ENCODE peak calls at places on chromosomes 11 and 22, in eight cellular contexts. T is RWPE2; P is brain microvascular endothelial cell; W is NCI-H1105; H is mucosa of descending colon; A is activated gamma-delta T cell treated with anti-CD3 and anti-CD28 coated beads, Interleukin-2, amount 50 U/mL, for 16 hours; N is fibroblast of the conjunctiva; R is retinal pigment epithelial cell. L is an unnamed sample.

GRCh38 chr11:87743002-87743401 is 432.2 kb downstream of the RAB38 start:
- DNase-seq in T (no peak), P (no peak), W (no peak), H (no peak), A (no peak), N (no peak), R (no peak), L (no peak)

GRCh38 chr11:76077575-76078150 is 128.6 kb downstream of the WNT11 start:
- DNase-seq in T (no peak), P (peak), W (no peak), H (no peak), A (no peak), N (no peak), R (no peak), L (no peak)

GRCh38 chr22:50665738-50666137 is 6.9 kb upstream of the SHANK3 start:
- DNase-seq in T (no peak), P (no peak), W (no peak), H (no peak), A (no peak), N (no peak), R (no peak), L (peak)

GRCh38 chr11:65440831-65441499 is 18.4 kb downstream of the NEAT1 start:
- DNase-seq in T (no peak), P (peak), W (no peak), H (no peak), A (no peak), N (no peak), R (no peak), L (peak)

GRCh38 chr11:107810875-107811274 is 47.7 kb downstream of the SLC35F2 start:
- DNase-seq in T (no peak), P (no peak), W (no peak), H (no peak), A (no peak), N (no peak), R (no peak), L (no peak)

GRCh38 chr11:47152953-47153950 is 23.4 kb downstream of the ARFGAP2 start:
- DNase-seq in T (no peak), P (peak), W (peak), H (peak), A (peak), N (peak), R (no peak), L (peak)

GRCh38 chr11:19562156-19562555 is 150.5 kb upstream of the NAV2 start:
- DNase-seq in T (no peak), P (no peak), W (no peak), H (no peak), A (no peak), N (no peak), R (no peak), L (no peak)

GRCh38 chr11:9158898-9159391 is 67.5 kb upstream of the SCUBE2 start:
- DNase-seq in T (no peak), P (peak), W (no peak), H (no peak), A (no peak), N (no peak), R (no peak), L (no peak)

GRCh38 chr11:70105755-70106571 is 27.8 kb downstream of the ANO1 start:
- DNase-seq in T (peak), P (no peak), W (no peak), H (no peak), A (no peak), N (no peak), R (no peak), L (no peak)

GRCh38 chr22:40421941-40422340 is 51.5 kb downstream of the SGSM3 start:
- DNase-seq in T (no peak), P (no peak), W (no peak), H (no peak), A (no peak), N (no peak), R (no peak), L (no peak)

GRCh38 chr11:107538239-107538638 is 27.3 kb downstream of the ALKBH8 start:
- DNase-seq in T (no peak), P (no peak), W (no peak), H (no peak), A (no peak), N (no peak), R (no peak), L (no peak)

GRCh38 chr11:10619281-10619680 is 50.8 kb upstream of the LYVE1 start:
- DNase-seq in T (no peak), P (no peak), W (no peak), H (no peak), A (no peak), N (no peak), R (no peak), L (no peak)

GRCh38 chr22:38062782-38063181 is 5.6 kb downstream of the PICK1 start:
- DNase-seq in T (no peak), P (no peak), W (no peak), H (no peak), A (no peak), N (no peak), R (no peak), L (no peak)

GRCh38 chr11:69371731-69372588 is 78.0 kb downstream of the MYEOV start:
- DNase-seq in T (peak), P (no peak), W (no peak), H (peak), A (no peak), N (no peak), R (no peak), L (no peak)

GRCh38 chr22:50059185-50059880 is 1.2 kb upstream of the TTLL8 start:
- DNase-seq in T (peak), P (peak), W (no peak), H (peak), A (no peak), N (no peak), R (no peak), L (no peak)

GRCh38 chr11:124421043-124421442 is 3.6 kb downstream of the OR8B4 start:
- DNase-seq in T (no peak), P (no peak), W (no peak), H (no peak), A (no peak), N (no peak), R (no peak), L (no peak)